ENCODE peak calls at places on chromosomes 7 and 10, in ten cellular contexts. E, V, R, U, A, Q, K, H, G and Z are unnamed samples.
A peak's percentile ranks its signal among the peaks of the same experiment; 100 is the strongest.

GRCh38 chr10:88386878-88387773 is 196.0 kb downstream of the RNLS start:
- DNase-seq in K (no peak), R (peak; percentile 4), E (peak; percentile 53), A (peak; percentile 79), G (peak; percentile 60), H (no peak), V (peak; percentile 87), Q (peak; percentile 66), U (peak; percentile 27), Z (no peak)

GRCh38 chr10:4981722-4982471 is 18.7 kb downstream of the AKR1C1 start:
- DNase-seq in H (no peak), U (no peak), K (no peak), E (peak; percentile 73), Q (peak; percentile 12), A (peak; percentile 65), G (peak; percentile 9), V (peak; percentile 65), R (no peak), Z (peak; percentile 9)

GRCh38 chr7:107185716-107186115 is 16.9 kb downstream of the HBP1 start:
- DNase-seq in Q (no peak), E (no peak), G (no peak), A (no peak), H (no peak), V (no peak), R (no peak), K (no peak), U (no peak), Z (no peak)

GRCh38 chr7:129530881-129531391 is 28.6 kb downstream of the SMKR1 start:
- DNase-seq in Q (peak; percentile 82), U (no peak), V (peak; percentile 6), E (no peak), G (peak; percentile 68), R (no peak), H (no peak), K (no peak), A (no peak), Z (peak; percentile 67)

GRCh38 chr7:52355059-52355458 is 680.4 kb upstream of the POM121L12 start:
- DNase-seq in A (no peak), Q (no peak), K (no peak), H (no peak), U (no peak), V (no peak), G (peak; percentile 30), E (peak; percentile 82), R (no peak), Z (no peak)

GRCh38 chr10:130045091-130045652 is 65.5 kb downstream of the C10orf143 start:
- DNase-seq in H (no peak), V (no peak), Q (peak; percentile 49), R (no peak), G (peak; percentile 43), K (peak; percentile 48), U (no peak), A (no peak), E (peak; percentile 89), Z (no peak)

GRCh38 chr10:62844280-62845011 is 28.3 kb upstream of the EGR2 start:
- DNase-seq in H (no peak), E (no peak), K (no peak), A (no peak), U (no peak), G (no peak), R (no peak), V (no peak), Q (no peak), Z (peak; percentile 58)

GRCh38 chr10:72834183-72834825 is 59.2 kb upstream of the OIT3 start:
- DNase-seq in U (peak; percentile 48), Q (peak; percentile 74), V (peak; percentile 76), R (peak; percentile 18), A (peak; percentile 46), E (peak; percentile 58), H (peak; percentile 28), K (no peak), G (peak; percentile 46), Z (peak; percentile 50)

GRCh38 chr10:132366006-132366405 is 31.0 kb upstream of the PWWP2B start:
- DNase-seq in K (peak; percentile 33), A (no peak), E (no peak), H (peak; percentile 3), Q (no peak), V (no peak), G (no peak), R (no peak), U (no peak), Z (no peak)

GRCh38 chr7:13641699-13642098 is 347.8 kb downstream of the ETV1 start:
- DNase-seq in E (no peak), K (no peak), G (no peak), R (no peak), H (no peak), A (no peak), U (no peak), V (no peak), Q (peak; percentile 44), Z (no peak)

GRCh38 chr7:9981950-9982349 is 991.7 kb upstream of the PHF14 start:
- DNase-seq in E (no peak), U (no peak), K (no peak), A (peak; percentile 81), Q (no peak), R (no peak), G (no peak), H (no peak), V (no peak), Z (no peak)

GRCh38 chr7:9978111-9979064 is 995.3 kb upstream of the PHF14 start:
- DNase-seq in E (no peak), Q (no peak), R (no peak), A (peak; percentile 59), U (no peak), V (no peak), G (no peak), K (no peak), H (no peak), Z (no peak)

DNA sequence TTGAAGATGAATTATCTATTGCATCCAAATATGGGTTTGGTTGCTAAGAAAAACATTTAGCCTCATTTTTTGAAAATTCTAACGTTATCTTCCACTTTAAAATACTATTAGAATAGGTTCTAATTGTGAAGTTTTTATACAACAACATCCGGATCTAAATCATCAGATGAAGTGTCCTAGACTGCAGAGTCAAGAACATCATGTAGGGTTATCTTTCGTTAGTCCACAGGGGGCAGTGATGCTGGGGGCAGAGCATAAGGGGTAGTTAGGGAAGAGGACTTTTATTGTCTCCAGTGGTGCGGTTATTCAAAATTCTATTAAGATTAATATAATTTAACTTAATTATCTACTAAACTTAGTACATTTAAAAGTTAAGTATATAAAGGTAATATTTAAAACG is 990.6 kb upstream of the PHF14 start:
- DNase-seq in G (no peak), H (no peak), K (no peak), U (no peak), V (no peak), E (no peak), R (no peak), Q (no peak), A (no peak), Z (no peak)
- TF ChIP-seq CTCF in G (no peak), H (no peak), K (no peak), U (no peak), V (no peak), E (peak; percentile 55), R (no peak), Q (no peak), A (no peak), Z (no peak)

DNA sequence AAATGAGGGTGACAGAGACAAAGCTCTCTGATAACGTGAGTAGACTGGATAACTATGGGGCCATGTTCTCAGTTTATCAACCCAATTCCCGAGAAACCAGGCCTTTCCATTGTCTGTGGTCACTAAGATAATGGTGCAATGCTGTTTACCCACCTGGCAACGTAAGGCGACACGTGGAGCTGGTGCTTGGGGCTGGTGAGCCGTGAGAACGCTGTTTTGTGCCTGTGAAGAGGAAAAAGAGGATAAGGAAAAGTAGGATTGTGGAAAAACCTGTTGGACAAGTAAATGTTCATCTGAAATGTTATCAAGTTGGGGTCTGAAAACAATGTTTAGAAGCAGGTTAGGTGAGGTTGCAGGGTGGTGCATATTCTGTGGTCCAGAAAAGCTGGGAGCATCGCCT is 88.5 kb downstream of the PPP1R17 start:
- DNase-seq in G (no peak), Q (no peak), U (no peak), A (no peak), R (no peak), V (no peak), E (no peak), K (no peak), H (no peak), Z (no peak)
- TF ChIP-seq CTCF in G (no peak), Q (no peak), U (no peak), A (no peak), R (no peak), V (no peak), E (no peak), K (no peak), H (no peak), Z (no peak)

GRCh38 chr7:30846378-30846777 is 65.3 kb upstream of the AQP1 start:
- DNase-seq in V (no peak), R (no peak), G (peak; percentile 84), U (no peak), E (no peak), Q (no peak), H (no peak), K (peak; percentile 87), A (no peak), Z (no peak)
- TF ChIP-seq CTCF in V (no peak), R (no peak), G (no peak), U (no peak), E (no peak), Q (no peak), H (no peak), K (no peak), A (no peak), Z (no peak)

GRCh38 chr7:156558198-156558597 is 82.4 kb upstream of the RNF32 start:
- DNase-seq in V (no peak), G (peak; percentile 54), Q (no peak), A (no peak), E (no peak), K (no peak), H (no peak), R (no peak), U (no peak), Z (no peak)

GRCh38 chr7:156559001-156559400 is 81.6 kb upstream of the RNF32 start:
- DNase-seq in A (no peak), E (no peak), R (no peak), U (no peak), G (no peak), K (no peak), V (no peak), Q (no peak), H (no peak), Z (no peak)

GRCh38 chr7:156560696-156561210 is 79.8 kb upstream of the RNF32 start:
- DNase-seq in Q (no peak), K (no peak), E (no peak), R (no peak), A (no peak), V (no peak), G (no peak), U (no peak), H (no peak), Z (no peak)

GRCh38 chr7:156556083-156556482 is 84.5 kb upstream of the RNF32 start:
- DNase-seq in G (no peak), V (no peak), K (no peak), R (no peak), H (no peak), A (no peak), U (no peak), E (no peak), Q (no peak), Z (no peak)

GRCh38 chr7:156560075-156560474 is 80.5 kb upstream of the RNF32 start:
- DNase-seq in E (peak; percentile 83), V (no peak), K (no peak), A (no peak), Q (no peak), U (no peak), G (no peak), H (no peak), R (no peak), Z (no peak)
- TF ChIP-seq CTCF in E (peak; percentile 79), V (peak; percentile 25), K (no peak), A (peak; percentile 3), Q (no peak), U (no peak), G (no peak), H (no peak), R (peak; percentile 49), Z (no peak)